ENCODE peak calls at places on chromosomes 4 and X, in four cellular contexts. One of them, this sample, is unnamed.

GRCh38 chr4:96352051-96352517 is 512.2 kb downstream of the PDHA2 start:
- DNase-seq in GM23248: no peak
- DNase-seq in PC-9: no peak
- DNase-seq in neural progenitor cell: peak; percentile 49
- DNase-seq in this sample: peak; percentile 13

GRCh38 chrX:85590638-85591037 is 211.2 kb upstream of the POF1B start:
- DNase-seq in GM23248: no peak
- DNase-seq in PC-9: no peak
- DNase-seq in neural progenitor cell: peak; percentile 9
- DNase-seq in this sample: no peak

GRCh38 chrX:108736509-108737479 is at the start of gene IRS4:
- DNase-seq in GM23248: peak; percentile 36
- DNase-seq in PC-9: peak; percentile 38
- DNase-seq in neural progenitor cell: peak; percentile 94
- DNase-seq in this sample: peak; percentile 37

GRCh38 chr4:97605927-97606326 is 537.3 kb downstream of the STPG2 start:
- DNase-seq in GM23248: no peak
- DNase-seq in PC-9: no peak
- DNase-seq in neural progenitor cell: no peak
- DNase-seq in this sample: no peak

GRCh38 chr4:129254526-129254925 is 158.6 kb downstream of the C4orf33 start:
- DNase-seq in GM23248: no peak
- DNase-seq in PC-9: no peak
- DNase-seq in neural progenitor cell: no peak
- DNase-seq in this sample: no peak

GRCh38 chr4:146445198-146446150 is 76.3 kb downstream of the SLC10A7 start:
- DNase-seq in GM23248: no peak
- DNase-seq in PC-9: no peak
- DNase-seq in neural progenitor cell: no peak
- DNase-seq in this sample: no peak

GRCh38 chr4:47703008-47703407 is 134.9 kb downstream of the CORIN start:
- DNase-seq in GM23248: no peak
- DNase-seq in PC-9: no peak
- DNase-seq in neural progenitor cell: no peak
- DNase-seq in this sample: no peak

GRCh38 chrX:3443186-3443585 is 96.7 kb upstream of the MXRA5 start:
- DNase-seq in GM23248: no peak
- DNase-seq in PC-9: no peak
- DNase-seq in neural progenitor cell: no peak
- DNase-seq in this sample: no peak

GRCh38 chr4:151485541-151486131 is 76.7 kb downstream of the FHIP1A start:
- DNase-seq in GM23248: peak; percentile 6
- DNase-seq in PC-9: peak; percentile 78
- DNase-seq in neural progenitor cell: no peak
- DNase-seq in this sample: no peak

GRCh38 chrX:48600226-48600625 is 2.9 kb downstream of the WDR13 start:
- DNase-seq in GM23248: no peak
- DNase-seq in PC-9: no peak
- DNase-seq in neural progenitor cell: no peak
- DNase-seq in this sample: no peak

DNA sequence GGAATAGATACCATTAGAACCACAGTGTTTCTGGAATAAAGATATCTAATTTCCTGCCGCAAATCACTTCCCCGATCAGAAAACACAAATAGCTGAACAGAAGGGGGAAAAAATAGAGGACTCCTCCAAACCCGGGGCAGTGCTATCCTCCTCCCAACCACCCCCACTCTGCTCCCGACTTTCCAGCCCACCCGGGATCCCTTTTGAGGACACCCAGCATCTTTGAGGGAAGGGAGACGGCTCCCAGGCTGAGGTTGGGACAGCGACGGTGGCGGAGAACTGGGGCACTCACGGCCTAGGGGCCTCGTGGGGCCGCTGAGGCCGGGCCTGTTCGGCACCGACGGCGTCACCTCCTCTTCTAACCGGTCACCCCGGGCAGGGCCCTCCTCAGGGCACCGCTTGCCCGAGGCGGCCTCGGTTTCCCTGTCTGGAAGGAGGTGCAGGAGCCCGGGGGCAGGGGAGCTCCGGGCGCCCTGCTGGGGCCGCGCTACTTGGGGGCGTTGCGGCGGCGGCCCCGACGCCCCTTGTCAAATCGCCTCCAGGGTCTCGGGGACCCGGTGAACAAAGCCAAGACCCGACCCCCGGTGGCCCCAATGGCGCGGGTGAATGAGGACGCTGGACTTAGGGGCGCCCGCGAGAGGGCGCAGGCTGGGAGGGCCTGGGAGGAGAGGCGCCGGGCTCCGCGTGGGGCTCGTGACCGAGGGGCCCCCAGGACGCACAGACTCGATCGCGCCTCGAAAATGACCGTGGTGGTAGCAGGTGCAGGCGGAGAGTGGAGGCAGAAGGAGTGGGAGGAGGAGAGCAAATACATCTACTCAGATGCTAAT is 6.9 kb upstream of the ARX start:
- DNase-seq in GM23248: no peak
- DNase-seq in PC-9: no peak
- DNase-seq in neural progenitor cell: peak; percentile 69
- DNase-seq in this sample: peak; percentile 34
- TF ChIP-seq EZH2 in GM23248: peak; percentile 20
- TF ChIP-seq EZH2 in PC-9: no peak
- TF ChIP-seq EZH2 in neural progenitor cell: peak; percentile 84
- TF ChIP-seq EZH2 in this sample: peak; percentile 92

GRCh38 chr4:55125763-55126541 is 557 bp upstream of the KDR start:
- DNase-seq in GM23248: peak; percentile 36
- DNase-seq in PC-9: no peak
- DNase-seq in neural progenitor cell: peak; percentile 56
- DNase-seq in this sample: no peak
- TF ChIP-seq EZH2 in GM23248: no peak
- TF ChIP-seq EZH2 in PC-9: no peak
- TF ChIP-seq EZH2 in neural progenitor cell: no peak
- TF ChIP-seq EZH2 in this sample: peak; percentile 59

GRCh38 chr4:185020863-185021761 is 2.8 kb downstream of the HELT start:
- DNase-seq in GM23248: no peak
- DNase-seq in PC-9: no peak
- DNase-seq in neural progenitor cell: peak; percentile 57
- DNase-seq in this sample: no peak
- TF ChIP-seq EZH2 in GM23248: no peak
- TF ChIP-seq EZH2 in PC-9: no peak
- TF ChIP-seq EZH2 in neural progenitor cell: peak; percentile 92
- TF ChIP-seq EZH2 in this sample: peak; percentile 66

GRCh38 chr4:81030061-81030616 is 369 bp upstream of the BMP3 start:
- DNase-seq in GM23248: no peak
- DNase-seq in PC-9: no peak
- DNase-seq in neural progenitor cell: peak; percentile 29
- DNase-seq in this sample: no peak

GRCh38 chr4:81032805-81033684 is 2.5 kb downstream of the BMP3 start:
- DNase-seq in GM23248: no peak
- DNase-seq in PC-9: no peak
- DNase-seq in neural progenitor cell: peak; percentile 7
- DNase-seq in this sample: no peak

GRCh38 chr4:81032174-81032551 is 1.7 kb downstream of the BMP3 start:
- DNase-seq in GM23248: no peak
- DNase-seq in PC-9: no peak
- DNase-seq in neural progenitor cell: peak; percentile 24
- DNase-seq in this sample: no peak

GRCh38 chr4:81031389-81032173 is 1.1 kb downstream of the BMP3 start:
- DNase-seq in GM23248: no peak
- DNase-seq in PC-9: no peak
- DNase-seq in neural progenitor cell: peak; percentile 56
- DNase-seq in this sample: no peak

DNA sequence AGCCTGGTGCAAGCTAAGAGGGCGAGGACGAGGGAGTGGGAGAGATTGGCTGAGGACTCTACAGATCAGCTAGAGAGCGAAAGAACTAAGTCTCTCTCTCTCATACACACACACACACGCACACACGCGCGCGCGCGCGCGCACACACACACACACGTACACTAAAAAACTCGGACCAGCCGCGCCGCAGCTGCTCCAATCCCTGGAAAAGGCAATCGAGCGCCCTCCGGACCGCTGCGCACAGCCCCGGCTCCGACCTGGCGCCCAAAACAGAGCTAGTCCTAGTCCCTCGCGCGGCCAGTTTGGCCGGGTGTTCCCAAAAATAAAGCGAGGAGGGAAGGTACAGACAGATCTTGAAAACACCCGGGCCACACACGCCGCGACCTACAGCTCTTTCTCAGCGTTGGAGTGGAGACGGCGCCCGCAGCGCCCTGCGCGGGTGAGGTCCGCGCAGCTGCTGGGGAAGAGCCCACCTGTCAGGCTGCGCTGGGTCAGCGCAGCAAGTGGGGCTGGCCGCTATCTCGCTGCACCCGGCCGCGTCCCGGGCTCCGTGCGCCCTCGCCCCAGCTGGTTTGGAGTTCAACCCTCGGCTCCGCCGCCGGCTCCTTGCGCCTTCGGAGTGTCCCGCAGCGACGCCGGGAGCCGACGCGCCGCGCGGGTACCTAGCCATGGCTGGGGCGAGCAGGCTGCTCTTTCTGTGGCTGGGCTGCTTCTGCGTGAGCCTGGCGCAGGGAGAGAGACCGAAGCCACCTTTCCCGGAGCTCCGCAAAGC is at the start of gene BMP3:
- DNase-seq in GM23248: peak; percentile 52
- DNase-seq in PC-9: peak; percentile 20
- DNase-seq in neural progenitor cell: peak; percentile 74
- DNase-seq in this sample: peak; percentile 40
- TF ChIP-seq EZH2 in GM23248: no peak
- TF ChIP-seq EZH2 in PC-9: no peak
- TF ChIP-seq EZH2 in neural progenitor cell: peak; percentile 81
- TF ChIP-seq EZH2 in this sample: no peak

GRCh38 chr4:25029479-25030282 is 1.1 kb downstream of the LGI2 start:
- DNase-seq in GM23248: no peak
- DNase-seq in PC-9: no peak
- DNase-seq in neural progenitor cell: no peak
- DNase-seq in this sample: no peak
- TF ChIP-seq EZH2 in GM23248: no peak
- TF ChIP-seq EZH2 in PC-9: no peak
- TF ChIP-seq EZH2 in neural progenitor cell: no peak
- TF ChIP-seq EZH2 in this sample: no peak

GRCh38 chr4:32129967-32130366 is 1409.8 kb downstream of the PCDH7 start:
- DNase-seq in GM23248: no peak
- DNase-seq in PC-9: no peak
- DNase-seq in neural progenitor cell: no peak
- DNase-seq in this sample: no peak
- TF ChIP-seq EZH2 in GM23248: no peak
- TF ChIP-seq EZH2 in PC-9: no peak
- TF ChIP-seq EZH2 in neural progenitor cell: no peak
- TF ChIP-seq EZH2 in this sample: no peak

DNA sequence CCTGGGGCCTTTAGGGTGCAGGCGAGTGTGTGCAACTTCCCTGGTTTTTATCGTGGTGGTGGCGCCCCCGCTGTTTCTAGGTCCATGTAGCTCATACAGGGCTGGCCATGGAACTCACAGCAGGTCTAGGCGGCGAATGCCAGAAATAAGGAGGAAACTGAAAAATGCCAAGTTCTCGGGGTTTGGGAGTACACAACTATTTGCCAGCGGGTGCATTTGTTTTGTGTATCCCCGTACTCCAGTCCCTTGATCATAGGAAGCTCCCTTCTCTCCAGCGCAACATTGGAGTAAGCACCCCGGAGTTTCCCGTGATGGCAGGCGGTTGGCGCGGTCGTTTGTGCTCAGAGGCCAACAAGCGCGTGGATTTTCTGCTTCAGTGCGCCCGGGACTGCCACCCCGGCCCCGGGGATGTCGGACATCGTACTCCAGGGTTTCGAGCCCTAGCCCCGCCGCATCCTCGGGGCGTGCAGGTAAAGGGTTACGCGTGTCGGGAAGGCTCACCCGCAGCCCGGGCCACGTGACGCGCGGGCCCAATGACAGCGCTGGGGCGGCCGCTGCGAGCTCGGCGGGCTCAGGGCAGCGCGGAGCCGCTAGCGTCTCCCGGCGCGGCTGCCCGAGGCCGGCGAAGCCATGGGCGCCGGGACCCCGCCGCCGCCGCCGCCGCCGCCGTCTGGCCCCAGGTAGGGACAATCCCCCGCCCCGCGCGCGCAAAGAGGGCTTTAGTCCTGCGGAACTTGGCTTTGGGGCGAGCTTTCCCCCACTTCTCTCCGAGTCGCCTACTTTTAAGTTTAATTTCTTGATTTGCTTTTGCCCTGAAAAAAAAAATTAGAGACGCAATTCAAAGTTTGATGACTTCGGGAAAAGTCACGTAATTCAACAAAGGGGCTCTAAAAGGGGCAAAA is 209.1 kb downstream of the NWD2 start:
- DNase-seq in GM23248: peak; percentile 58
- DNase-seq in PC-9: peak; percentile 72
- DNase-seq in neural progenitor cell: peak; percentile 81
- DNase-seq in this sample: peak; percentile 91
- TF ChIP-seq EZH2 in GM23248: no peak
- TF ChIP-seq EZH2 in PC-9: no peak
- TF ChIP-seq EZH2 in neural progenitor cell: peak; percentile 68
- TF ChIP-seq EZH2 in this sample: no peak

This sample was measured in hepatocyte.